ENCODE peak calls at places on chromosome 21, in five cellular contexts. B is A549, J is WTC11, X is GM12878, V is K562. O is an unnamed sample.

GRCh38 chr21:16169102-16169511 is 439.3 kb downstream of the USP25 start:
- DNase-seq in B (no peak), J (no peak), X (no peak), V (no peak), O (no peak)

GRCh38 chr21:31052489-31053142 is 14.3 kb upstream of the KRTAP19-8 start:
- DNase-seq in B (no peak), J (no peak), X (no peak), V (no peak), O (no peak)

GRCh38 chr21:15638856-15639549 is 90.8 kb upstream of the USP25 start:
- DNase-seq in B (no peak), J (no peak), X (no peak), V (no peak), O (peak; percentile 60)

GRCh38 chr21:21165063-21165645 is 166.9 kb downstream of the NCAM2 start:
- DNase-seq in B (no peak), J (no peak), X (no peak), V (no peak), O (no peak)

GRCh38 chr21:28632718-28633408 is 359.8 kb downstream of the LTN1 start:
- DNase-seq in B (no peak), J (no peak), X (no peak), V (no peak), O (no peak)

GRCh38 chr21:36854391-36854790 is 112.1 kb downstream of the HLCS start:
- DNase-seq in B (peak; percentile 75), J (peak; percentile 69), X (no peak), V (peak; percentile 79), O (peak; percentile 52)

GRCh38 chr21:37582613-37583012 is 216.0 kb downstream of the DYRK1A start:
- DNase-seq in B (peak; percentile 62), J (no peak), X (no peak), V (peak; percentile 43), O (peak; percentile 57)

GRCh38 chr21:18384771-18385170 is 18.8 kb downstream of the TMPRSS15 start:
- DNase-seq in B (peak; percentile 2), J (no peak), X (no peak), V (peak; percentile 11), O (no peak)

GRCh38 chr21:36171741-36172331 is 15.2 kb downstream of the DOP1B start:
- DNase-seq in B (no peak), J (no peak), X (no peak), V (no peak), O (no peak)

GRCh38 chr21:20789696-20790095 is 208.5 kb upstream of the NCAM2 start:
- DNase-seq in B (no peak), J (no peak), X (no peak), V (no peak), O (no peak)

GRCh38 chr21:31182231-31183129 is 144.2 kb upstream of the KRTAP19-8 start:
- DNase-seq in B (no peak), J (no peak), X (no peak), V (no peak), O (no peak)

GRCh38 chr21:32474179-32475059 is 61.9 kb downstream of the EVA1C start:
- DNase-seq in B (no peak), J (no peak), X (no peak), V (no peak), O (no peak)

GRCh38 chr21:14523234-14523633 is 22.9 kb downstream of the SAMSN1 start:
- DNase-seq in B (no peak), J (no peak), X (no peak), V (no peak), O (no peak)

GRCh38 chr21:46553993-46554392 is 50.9 kb downstream of the S100B start:
- DNase-seq in B (no peak), J (no peak), X (no peak), V (no peak), O (no peak)

GRCh38 chr21:32347351-32347750 is 45.5 kb downstream of the URB1 start:
- DNase-seq in B (no peak), J (no peak), X (no peak), V (no peak), O (no peak)

GRCh38 chr21:32712043-32712442 is 15.8 kb downstream of the SYNJ1 start:
- DNase-seq in B (no peak), J (no peak), X (peak; percentile 82), V (no peak), O (no peak)

GRCh38 chr21:45819478-45820170 is 161.9 kb upstream of the COL6A1 start:
- DNase-seq in B (no peak), J (no peak), X (no peak), V (no peak), O (no peak)

DNA sequence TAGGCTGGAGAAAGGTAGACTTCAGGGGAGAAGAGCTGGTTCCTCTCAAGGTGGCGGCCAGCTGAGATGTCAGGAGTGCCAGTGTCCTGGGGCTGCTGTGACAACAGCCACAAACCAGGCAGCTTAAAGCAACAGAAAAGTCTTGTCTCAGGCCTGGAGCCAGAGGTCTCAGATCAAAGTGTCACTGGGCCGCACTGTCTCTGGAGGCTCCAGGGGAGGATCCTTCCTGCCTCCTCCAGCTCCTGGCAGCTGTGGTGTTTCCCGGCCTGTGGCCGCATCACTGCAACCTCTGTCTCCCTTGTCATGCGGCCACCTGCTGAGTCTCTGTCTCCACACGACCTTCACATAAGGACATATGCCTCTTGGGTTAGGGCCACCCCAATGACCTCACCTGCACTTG is 24.4 kb upstream of the TSPEAR start:
- DNase-seq in B (no peak), J (no peak), X (no peak), V (no peak), O (no peak)
- TF ChIP-seq ESRRA in B (no peak), J (no peak), X (no peak), V (no peak), O (no peak)

DNA sequence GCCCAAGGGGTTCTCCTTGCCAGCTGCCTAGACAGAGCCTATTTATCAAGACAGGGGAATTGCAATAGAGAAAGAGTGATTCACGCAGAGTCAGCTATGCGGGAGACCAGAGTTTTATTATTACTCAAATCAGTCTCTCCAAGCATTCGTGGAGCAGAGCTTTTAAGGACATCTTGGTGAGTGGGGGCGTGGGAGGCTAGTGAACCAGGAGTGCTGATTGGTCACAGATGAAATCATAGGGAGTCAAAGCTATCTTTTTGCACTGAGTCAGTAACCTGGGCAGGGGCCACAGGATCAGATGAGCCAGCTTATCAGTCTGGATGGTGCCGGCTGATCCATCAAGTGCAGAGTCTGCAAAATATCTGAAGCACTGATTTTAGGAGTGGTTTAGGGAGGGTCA is 64.8 kb upstream of the MRPS6 start:
- DNase-seq in B (no peak), J (no peak), X (no peak), V (no peak), O (no peak)
- TF ChIP-seq ESRRA in B (no peak), J (no peak), X (no peak), V (no peak), O (no peak)

GRCh38 chr21:43188181-43188580 is 19.4 kb downstream of the CRYAA start:
- DNase-seq in B (no peak), J (peak; percentile 2), X (no peak), V (no peak), O (no peak)

GRCh38 chr21:43190544-43191340 is 21.9 kb downstream of the CRYAA start:
- DNase-seq in B (no peak), J (peak; percentile 12), X (no peak), V (no peak), O (no peak)

GRCh38 chr21:43188712-43189151 is 19.9 kb downstream of the CRYAA start:
- DNase-seq in B (no peak), J (peak; percentile 6), X (no peak), V (no peak), O (no peak)

GRCh38 chr21:43191521-43191920 is 22.7 kb downstream of the CRYAA start:
- DNase-seq in B (no peak), J (peak; percentile 4), X (no peak), V (no peak), O (no peak)

DNA sequence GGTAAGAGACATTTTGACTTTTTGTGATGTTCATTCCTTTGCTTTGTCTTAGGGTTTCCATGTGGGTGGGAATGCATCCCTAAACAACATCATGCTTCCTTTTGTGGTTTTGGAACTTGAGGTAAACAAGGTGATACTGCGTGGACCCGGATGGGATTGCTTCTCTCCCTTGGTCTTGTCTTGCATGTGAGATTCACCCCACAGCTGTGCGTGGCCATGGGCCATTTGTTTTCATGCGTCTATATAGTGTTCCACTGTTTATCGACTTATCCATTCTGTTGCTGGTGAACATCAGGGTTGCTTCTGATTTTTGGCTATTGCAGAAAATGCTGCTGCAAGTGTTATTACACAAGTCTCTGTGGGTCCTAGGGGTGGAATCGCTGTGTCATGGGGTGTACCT is 21.1 kb downstream of the CRYAA start:
- DNase-seq in B (no peak), J (peak; percentile 2), X (no peak), V (no peak), O (no peak)
- TF ChIP-seq ESRRA in B (no peak), J (no peak), X (no peak), V (no peak), O (no peak)

GRCh38 chr21:34805157-34805556 is 136.4 kb downstream of the CLIC6 start:
- DNase-seq in B (no peak), J (no peak), X (no peak), V (no peak), O (no peak)

GRCh38 chr21:34808569-34809204 is 139.9 kb downstream of the CLIC6 start:
- DNase-seq in B (peak; percentile 18), J (no peak), X (no peak), V (no peak), O (no peak)

GRCh38 chr21:34806423-34806822 is 137.6 kb downstream of the CLIC6 start:
- DNase-seq in B (no peak), J (no peak), X (no peak), V (no peak), O (no peak)

GRCh38 chr21:34807881-34808568 is 139.2 kb downstream of the CLIC6 start:
- DNase-seq in B (peak; percentile 70), J (no peak), X (no peak), V (no peak), O (no peak)

DNA sequence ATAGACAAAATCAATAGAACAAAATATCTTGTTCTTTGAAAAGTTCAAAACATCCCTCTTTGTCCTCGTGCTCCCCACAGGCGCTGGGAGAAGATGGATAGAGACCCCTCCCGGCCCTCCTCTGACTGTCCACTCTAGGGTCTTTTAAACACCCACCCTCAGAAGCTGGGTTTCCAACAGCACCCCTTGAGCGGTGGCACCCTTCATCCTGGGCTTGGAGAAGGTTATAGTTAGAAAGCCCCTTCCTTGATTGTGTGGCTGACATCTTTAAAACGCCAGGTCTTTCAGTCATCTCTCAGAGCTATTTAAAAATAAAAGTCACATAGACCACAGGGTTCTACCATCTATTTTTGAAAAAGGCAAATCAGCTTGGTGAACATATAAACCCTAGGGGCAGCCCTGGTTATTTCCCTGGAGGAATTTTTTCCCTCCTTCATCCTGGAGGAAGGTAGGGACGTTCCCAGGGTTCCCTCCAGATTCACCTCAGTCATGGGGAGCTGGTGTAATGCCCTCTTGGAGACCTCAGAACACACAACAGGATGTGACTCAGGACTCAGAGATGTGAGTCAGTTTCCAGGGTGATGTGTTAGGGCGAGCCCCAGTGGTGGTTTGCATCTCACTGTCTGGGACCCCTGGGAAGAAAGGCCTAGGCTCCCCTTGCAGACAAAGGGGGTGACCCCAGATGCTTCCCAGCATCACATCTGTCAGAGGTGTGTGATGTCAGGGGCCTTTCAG is 138.5 kb downstream of the CLIC6 start:
- DNase-seq in B (peak; percentile 90), J (no peak), X (no peak), V (no peak), O (no peak)
- TF ChIP-seq ESRRA in B (no peak), J (no peak), X (no peak), V (no peak), O (no peak)

DNA sequence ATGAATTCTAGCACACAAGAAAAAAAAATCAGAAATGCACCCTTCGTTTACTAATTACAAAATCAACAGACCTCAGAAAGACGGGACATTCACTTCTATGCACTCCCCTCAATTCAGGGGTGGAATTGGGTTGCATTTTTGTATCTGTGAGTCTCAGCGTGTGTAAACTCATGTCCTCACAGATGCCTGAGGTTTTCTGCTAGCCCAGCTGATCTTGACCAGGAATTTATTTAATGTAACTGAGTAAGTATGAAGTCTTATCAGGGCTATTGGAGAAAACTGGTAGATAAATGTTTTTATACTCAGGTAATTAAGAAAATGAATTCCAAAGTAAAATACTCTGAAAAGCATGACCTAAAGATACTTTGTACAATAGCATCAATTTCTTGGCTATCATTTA is 167.7 kb downstream of the RUNX1 start:
- DNase-seq in B (no peak), J (no peak), X (no peak), V (no peak), O (no peak)
- TF ChIP-seq ESRRA in B (no peak), J (no peak), X (no peak), V (no peak), O (no peak)